ENCODE peak calls at places on chromosomes 11 and 22, in eight cellular contexts. One of them, this sample, is unnamed.

GRCh38 chr11:125110996-125111340 is 458 bp downstream of the TMEM218 start:
- DNase-seq in stimulated activated naive B cell treated with anti-CD40 and anti-IgM and Interleukin-4, amounts not matched to agents 10 μg/mL and 1 μg/mL and 100 μg/mL, for 72 hours: no peak
- DNase-seq in cerebellum: peak
- DNase-seq in left colon: no peak
- DNase-seq in stimulated activated effector memory CD8-positive, alpha-beta T cell treated with anti-CD3 and anti-CD28 coated beads, Interleukin-12 subunit alpha, Interleukin-12 subunit beta, amount 100 ng/mL, for 72 hours: no peak
- DNase-seq in fibroblast of villous mesenchyme: no peak
- DNase-seq in GM12878: no peak
- DNase-seq in iPS-NIHi11: peak
- DNase-seq in this sample: no peak

GRCh38 chr11:35747638-35748037 is 85.1 kb downstream of the TRIM44 start:
- DNase-seq in stimulated activated effector memory CD8-positive, alpha-beta T cell treated with anti-CD3 and anti-CD28 coated beads, Interleukin-12 subunit alpha, Interleukin-12 subunit beta, amount 100 ng/mL, for 72 hours: no peak
- DNase-seq in cerebellum: peak
- DNase-seq in fibroblast of villous mesenchyme: no peak
- DNase-seq in left colon: no peak
- DNase-seq in stimulated activated naive B cell treated with anti-CD40 and anti-IgM and Interleukin-4, amounts not matched to agents 10 μg/mL and 1 μg/mL and 100 μg/mL, for 72 hours: no peak
- DNase-seq in GM12878: no peak
- DNase-seq in iPS-NIHi11: no peak
- DNase-seq in this sample: no peak

GRCh38 chr11:19711911-19712280 is 741 bp upstream of the NAV2 start:
- DNase-seq in GM12878: no peak
- DNase-seq in cerebellum: peak
- DNase-seq in stimulated activated effector memory CD8-positive, alpha-beta T cell treated with anti-CD3 and anti-CD28 coated beads, Interleukin-12 subunit alpha, Interleukin-12 subunit beta, amount 100 ng/mL, for 72 hours: peak
- DNase-seq in iPS-NIHi11: peak
- DNase-seq in stimulated activated naive B cell treated with anti-CD40 and anti-IgM and Interleukin-4, amounts not matched to agents 10 μg/mL and 1 μg/mL and 100 μg/mL, for 72 hours: no peak
- DNase-seq in fibroblast of villous mesenchyme: no peak
- DNase-seq in left colon: no peak
- DNase-seq in this sample: no peak

GRCh38 chr11:134915212-134915611 is 503.2 kb upstream of the B3GAT1 start:
- DNase-seq in cerebellum: no peak
- DNase-seq in left colon: peak
- DNase-seq in stimulated activated naive B cell treated with anti-CD40 and anti-IgM and Interleukin-4, amounts not matched to agents 10 μg/mL and 1 μg/mL and 100 μg/mL, for 72 hours: no peak
- DNase-seq in GM12878: no peak
- DNase-seq in iPS-NIHi11: no peak
- DNase-seq in fibroblast of villous mesenchyme: no peak
- DNase-seq in stimulated activated effector memory CD8-positive, alpha-beta T cell treated with anti-CD3 and anti-CD28 coated beads, Interleukin-12 subunit alpha, Interleukin-12 subunit beta, amount 100 ng/mL, for 72 hours: no peak
- DNase-seq in this sample: no peak

GRCh38 chr11:78424334-78425270 is 7.0 kb upstream of the GAB2 start:
- DNase-seq in iPS-NIHi11: no peak
- DNase-seq in cerebellum: no peak
- DNase-seq in fibroblast of villous mesenchyme: peak
- DNase-seq in GM12878: peak
- DNase-seq in left colon: no peak
- DNase-seq in stimulated activated naive B cell treated with anti-CD40 and anti-IgM and Interleukin-4, amounts not matched to agents 10 μg/mL and 1 μg/mL and 100 μg/mL, for 72 hours: peak
- DNase-seq in stimulated activated effector memory CD8-positive, alpha-beta T cell treated with anti-CD3 and anti-CD28 coated beads, Interleukin-12 subunit alpha, Interleukin-12 subunit beta, amount 100 ng/mL, for 72 hours: no peak
- DNase-seq in this sample: no peak

GRCh38 chr22:39252461-39253391 is 7.9 kb upstream of the PDGFB start:
- DNase-seq in stimulated activated naive B cell treated with anti-CD40 and anti-IgM and Interleukin-4, amounts not matched to agents 10 μg/mL and 1 μg/mL and 100 μg/mL, for 72 hours: no peak
- DNase-seq in left colon: no peak
- DNase-seq in iPS-NIHi11: peak
- DNase-seq in fibroblast of villous mesenchyme: no peak
- DNase-seq in GM12878: no peak
- DNase-seq in stimulated activated effector memory CD8-positive, alpha-beta T cell treated with anti-CD3 and anti-CD28 coated beads, Interleukin-12 subunit alpha, Interleukin-12 subunit beta, amount 100 ng/mL, for 72 hours: peak
- DNase-seq in cerebellum: no peak
- DNase-seq in this sample: no peak

GRCh38 chr11:66081505-66081904 is 11.4 kb downstream of the PACS1 start:
- DNase-seq in stimulated activated effector memory CD8-positive, alpha-beta T cell treated with anti-CD3 and anti-CD28 coated beads, Interleukin-12 subunit alpha, Interleukin-12 subunit beta, amount 100 ng/mL, for 72 hours: peak
- DNase-seq in cerebellum: peak
- DNase-seq in iPS-NIHi11: peak
- DNase-seq in stimulated activated naive B cell treated with anti-CD40 and anti-IgM and Interleukin-4, amounts not matched to agents 10 μg/mL and 1 μg/mL and 100 μg/mL, for 72 hours: peak
- DNase-seq in left colon: peak
- DNase-seq in fibroblast of villous mesenchyme: peak
- DNase-seq in GM12878: no peak
- DNase-seq in this sample: no peak

GRCh38 chr11:122229611-122230386 is 113.8 kb upstream of the BLID start:
- DNase-seq in fibroblast of villous mesenchyme: no peak
- DNase-seq in GM12878: no peak
- DNase-seq in cerebellum: no peak
- DNase-seq in stimulated activated naive B cell treated with anti-CD40 and anti-IgM and Interleukin-4, amounts not matched to agents 10 μg/mL and 1 μg/mL and 100 μg/mL, for 72 hours: no peak
- DNase-seq in iPS-NIHi11: peak
- DNase-seq in stimulated activated effector memory CD8-positive, alpha-beta T cell treated with anti-CD3 and anti-CD28 coated beads, Interleukin-12 subunit alpha, Interleukin-12 subunit beta, amount 100 ng/mL, for 72 hours: no peak
- DNase-seq in left colon: no peak
- DNase-seq in this sample: no peak

GRCh38 chr11:66962247-66962646 is 4.1 kb upstream of the PC start:
- DNase-seq in left colon: no peak
- DNase-seq in cerebellum: no peak
- DNase-seq in GM12878: no peak
- DNase-seq in fibroblast of villous mesenchyme: no peak
- DNase-seq in stimulated activated effector memory CD8-positive, alpha-beta T cell treated with anti-CD3 and anti-CD28 coated beads, Interleukin-12 subunit alpha, Interleukin-12 subunit beta, amount 100 ng/mL, for 72 hours: no peak
- DNase-seq in stimulated activated naive B cell treated with anti-CD40 and anti-IgM and Interleukin-4, amounts not matched to agents 10 μg/mL and 1 μg/mL and 100 μg/mL, for 72 hours: no peak
- DNase-seq in iPS-NIHi11: no peak
- DNase-seq in this sample: no peak

GRCh38 chr11:115497303-115497702 is 6.9 kb downstream of the CADM1 start:
- DNase-seq in left colon: no peak
- DNase-seq in cerebellum: no peak
- DNase-seq in fibroblast of villous mesenchyme: peak
- DNase-seq in stimulated activated effector memory CD8-positive, alpha-beta T cell treated with anti-CD3 and anti-CD28 coated beads, Interleukin-12 subunit alpha, Interleukin-12 subunit beta, amount 100 ng/mL, for 72 hours: no peak
- DNase-seq in stimulated activated naive B cell treated with anti-CD40 and anti-IgM and Interleukin-4, amounts not matched to agents 10 μg/mL and 1 μg/mL and 100 μg/mL, for 72 hours: no peak
- DNase-seq in iPS-NIHi11: no peak
- DNase-seq in GM12878: peak
- DNase-seq in this sample: no peak

GRCh38 chr22:43060213-43060612 is 29.0 kb downstream of the TTLL1 start:
- DNase-seq in stimulated activated naive B cell treated with anti-CD40 and anti-IgM and Interleukin-4, amounts not matched to agents 10 μg/mL and 1 μg/mL and 100 μg/mL, for 72 hours: peak
- DNase-seq in GM12878: no peak
- DNase-seq in left colon: no peak
- DNase-seq in cerebellum: no peak
- DNase-seq in stimulated activated effector memory CD8-positive, alpha-beta T cell treated with anti-CD3 and anti-CD28 coated beads, Interleukin-12 subunit alpha, Interleukin-12 subunit beta, amount 100 ng/mL, for 72 hours: peak
- DNase-seq in fibroblast of villous mesenchyme: peak
- DNase-seq in iPS-NIHi11: peak
- DNase-seq in this sample: peak

GRCh38 chr11:17845431-17845881 is 110.9 kb downstream of the KCNC1 start:
- DNase-seq in cerebellum: no peak
- DNase-seq in GM12878: no peak
- DNase-seq in left colon: no peak
- DNase-seq in iPS-NIHi11: no peak
- DNase-seq in stimulated activated effector memory CD8-positive, alpha-beta T cell treated with anti-CD3 and anti-CD28 coated beads, Interleukin-12 subunit alpha, Interleukin-12 subunit beta, amount 100 ng/mL, for 72 hours: no peak
- DNase-seq in stimulated activated naive B cell treated with anti-CD40 and anti-IgM and Interleukin-4, amounts not matched to agents 10 μg/mL and 1 μg/mL and 100 μg/mL, for 72 hours: no peak
- DNase-seq in fibroblast of villous mesenchyme: peak
- DNase-seq in this sample: no peak

GRCh38 chr11:114315749-114316368 is 19.7 kb downstream of the NNMT start:
- DNase-seq in left colon: peak
- DNase-seq in cerebellum: no peak
- DNase-seq in stimulated activated naive B cell treated with anti-CD40 and anti-IgM and Interleukin-4, amounts not matched to agents 10 μg/mL and 1 μg/mL and 100 μg/mL, for 72 hours: no peak
- DNase-seq in stimulated activated effector memory CD8-positive, alpha-beta T cell treated with anti-CD3 and anti-CD28 coated beads, Interleukin-12 subunit alpha, Interleukin-12 subunit beta, amount 100 ng/mL, for 72 hours: no peak
- DNase-seq in iPS-NIHi11: no peak
- DNase-seq in GM12878: no peak
- DNase-seq in fibroblast of villous mesenchyme: peak
- DNase-seq in this sample: peak

GRCh38 chr11:17831883-17832282 is 97.3 kb downstream of the KCNC1 start:
- DNase-seq in left colon: no peak
- DNase-seq in fibroblast of villous mesenchyme: no peak
- DNase-seq in cerebellum: no peak
- DNase-seq in iPS-NIHi11: no peak
- DNase-seq in GM12878: no peak
- DNase-seq in stimulated activated effector memory CD8-positive, alpha-beta T cell treated with anti-CD3 and anti-CD28 coated beads, Interleukin-12 subunit alpha, Interleukin-12 subunit beta, amount 100 ng/mL, for 72 hours: no peak
- DNase-seq in stimulated activated naive B cell treated with anti-CD40 and anti-IgM and Interleukin-4, amounts not matched to agents 10 μg/mL and 1 μg/mL and 100 μg/mL, for 72 hours: no peak
- DNase-seq in this sample: no peak

GRCh38 chr22:19705181-19705934 is 8.9 kb upstream of the SEPTIN5 start:
- DNase-seq in stimulated activated naive B cell treated with anti-CD40 and anti-IgM and Interleukin-4, amounts not matched to agents 10 μg/mL and 1 μg/mL and 100 μg/mL, for 72 hours: no peak
- DNase-seq in iPS-NIHi11: peak
- DNase-seq in cerebellum: no peak
- DNase-seq in fibroblast of villous mesenchyme: no peak
- DNase-seq in stimulated activated effector memory CD8-positive, alpha-beta T cell treated with anti-CD3 and anti-CD28 coated beads, Interleukin-12 subunit alpha, Interleukin-12 subunit beta, amount 100 ng/mL, for 72 hours: no peak
- DNase-seq in left colon: no peak
- DNase-seq in GM12878: no peak
- DNase-seq in this sample: no peak

GRCh38 chr22:43136255-43136654 is 6.9 kb downstream of the MCAT start:
- DNase-seq in iPS-NIHi11: peak
- DNase-seq in stimulated activated effector memory CD8-positive, alpha-beta T cell treated with anti-CD3 and anti-CD28 coated beads, Interleukin-12 subunit alpha, Interleukin-12 subunit beta, amount 100 ng/mL, for 72 hours: peak
- DNase-seq in cerebellum: no peak
- DNase-seq in GM12878: no peak
- DNase-seq in stimulated activated naive B cell treated with anti-CD40 and anti-IgM and Interleukin-4, amounts not matched to agents 10 μg/mL and 1 μg/mL and 100 μg/mL, for 72 hours: no peak
- DNase-seq in fibroblast of villous mesenchyme: peak
- DNase-seq in left colon: no peak
- DNase-seq in this sample: peak

GRCh38 chr22:50694099-50694498 is 21.5 kb downstream of the SHANK3 start:
- DNase-seq in fibroblast of villous mesenchyme: peak
- DNase-seq in cerebellum: no peak
- DNase-seq in stimulated activated naive B cell treated with anti-CD40 and anti-IgM and Interleukin-4, amounts not matched to agents 10 μg/mL and 1 μg/mL and 100 μg/mL, for 72 hours: no peak
- DNase-seq in GM12878: no peak
- DNase-seq in iPS-NIHi11: no peak
- DNase-seq in stimulated activated effector memory CD8-positive, alpha-beta T cell treated with anti-CD3 and anti-CD28 coated beads, Interleukin-12 subunit alpha, Interleukin-12 subunit beta, amount 100 ng/mL, for 72 hours: no peak
- DNase-seq in left colon: peak
- DNase-seq in this sample: peak

GRCh38 chr22:19495562-19496323 is 16.0 kb downstream of the CDC45 start:
- DNase-seq in stimulated activated naive B cell treated with anti-CD40 and anti-IgM and Interleukin-4, amounts not matched to agents 10 μg/mL and 1 μg/mL and 100 μg/mL, for 72 hours: no peak
- DNase-seq in left colon: no peak
- DNase-seq in stimulated activated effector memory CD8-positive, alpha-beta T cell treated with anti-CD3 and anti-CD28 coated beads, Interleukin-12 subunit alpha, Interleukin-12 subunit beta, amount 100 ng/mL, for 72 hours: no peak
- DNase-seq in fibroblast of villous mesenchyme: peak
- DNase-seq in GM12878: no peak
- DNase-seq in cerebellum: no peak
- DNase-seq in iPS-NIHi11: no peak
- DNase-seq in this sample: no peak

GRCh38 chr11:11010624-11011127 is 152.8 kb upstream of the ZBED5 start:
- DNase-seq in stimulated activated effector memory CD8-positive, alpha-beta T cell treated with anti-CD3 and anti-CD28 coated beads, Interleukin-12 subunit alpha, Interleukin-12 subunit beta, amount 100 ng/mL, for 72 hours: no peak
- DNase-seq in left colon: peak
- DNase-seq in GM12878: no peak
- DNase-seq in iPS-NIHi11: peak
- DNase-seq in stimulated activated naive B cell treated with anti-CD40 and anti-IgM and Interleukin-4, amounts not matched to agents 10 μg/mL and 1 μg/mL and 100 μg/mL, for 72 hours: no peak
- DNase-seq in cerebellum: no peak
- DNase-seq in fibroblast of villous mesenchyme: peak
- DNase-seq in this sample: no peak

GRCh38 chr11:94681140-94681539 is 87.0 kb upstream of the AMOTL1 start:
- DNase-seq in cerebellum: no peak
- DNase-seq in iPS-NIHi11: no peak
- DNase-seq in GM12878: no peak
- DNase-seq in left colon: no peak
- DNase-seq in stimulated activated naive B cell treated with anti-CD40 and anti-IgM and Interleukin-4, amounts not matched to agents 10 μg/mL and 1 μg/mL and 100 μg/mL, for 72 hours: no peak
- DNase-seq in stimulated activated effector memory CD8-positive, alpha-beta T cell treated with anti-CD3 and anti-CD28 coated beads, Interleukin-12 subunit alpha, Interleukin-12 subunit beta, amount 100 ng/mL, for 72 hours: no peak
- DNase-seq in fibroblast of villous mesenchyme: no peak
- DNase-seq in this sample: no peak

GRCh38 chr11:1194231-1194976 is 28.5 kb upstream of the MUC5B start:
- DNase-seq in GM12878: no peak
- DNase-seq in iPS-NIHi11: peak
- DNase-seq in fibroblast of villous mesenchyme: no peak
- DNase-seq in stimulated activated effector memory CD8-positive, alpha-beta T cell treated with anti-CD3 and anti-CD28 coated beads, Interleukin-12 subunit alpha, Interleukin-12 subunit beta, amount 100 ng/mL, for 72 hours: no peak
- DNase-seq in stimulated activated naive B cell treated with anti-CD40 and anti-IgM and Interleukin-4, amounts not matched to agents 10 μg/mL and 1 μg/mL and 100 μg/mL, for 72 hours: no peak
- DNase-seq in left colon: peak
- DNase-seq in cerebellum: no peak
- DNase-seq in this sample: no peak

GRCh38 chr11:116696381-116696941 is 76.3 kb downstream of the BUD13 start:
- DNase-seq in stimulated activated effector memory CD8-positive, alpha-beta T cell treated with anti-CD3 and anti-CD28 coated beads, Interleukin-12 subunit alpha, Interleukin-12 subunit beta, amount 100 ng/mL, for 72 hours: no peak
- DNase-seq in GM12878: no peak
- DNase-seq in iPS-NIHi11: peak
- DNase-seq in stimulated activated naive B cell treated with anti-CD40 and anti-IgM and Interleukin-4, amounts not matched to agents 10 μg/mL and 1 μg/mL and 100 μg/mL, for 72 hours: no peak
- DNase-seq in fibroblast of villous mesenchyme: no peak
- DNase-seq in cerebellum: no peak
- DNase-seq in left colon: no peak
- DNase-seq in this sample: peak

GRCh38 chr11:117827521-117828511 is 3.3 kb upstream of the FXYD2 start:
- DNase-seq in iPS-NIHi11: no peak
- DNase-seq in stimulated activated effector memory CD8-positive, alpha-beta T cell treated with anti-CD3 and anti-CD28 coated beads, Interleukin-12 subunit alpha, Interleukin-12 subunit beta, amount 100 ng/mL, for 72 hours: no peak
- DNase-seq in cerebellum: no peak
- DNase-seq in stimulated activated naive B cell treated with anti-CD40 and anti-IgM and Interleukin-4, amounts not matched to agents 10 μg/mL and 1 μg/mL and 100 μg/mL, for 72 hours: no peak
- DNase-seq in left colon: peak
- DNase-seq in fibroblast of villous mesenchyme: no peak
- DNase-seq in GM12878: no peak
- DNase-seq in this sample: no peak

GRCh38 chr11:128619540-128620305 is 32.4 kb upstream of the ETS1 start:
- DNase-seq in stimulated activated effector memory CD8-positive, alpha-beta T cell treated with anti-CD3 and anti-CD28 coated beads, Interleukin-12 subunit alpha, Interleukin-12 subunit beta, amount 100 ng/mL, for 72 hours: peak
- DNase-seq in cerebellum: no peak
- DNase-seq in iPS-NIHi11: no peak
- DNase-seq in GM12878: no peak
- DNase-seq in left colon: no peak
- DNase-seq in stimulated activated naive B cell treated with anti-CD40 and anti-IgM and Interleukin-4, amounts not matched to agents 10 μg/mL and 1 μg/mL and 100 μg/mL, for 72 hours: no peak
- DNase-seq in fibroblast of villous mesenchyme: no peak
- DNase-seq in this sample: no peak

GRCh38 chr11:6911946-6912345 is 8.9 kb upstream of the OR2D3 start:
- DNase-seq in left colon: no peak
- DNase-seq in fibroblast of villous mesenchyme: no peak
- DNase-seq in iPS-NIHi11: no peak
- DNase-seq in cerebellum: no peak
- DNase-seq in stimulated activated naive B cell treated with anti-CD40 and anti-IgM and Interleukin-4, amounts not matched to agents 10 μg/mL and 1 μg/mL and 100 μg/mL, for 72 hours: no peak
- DNase-seq in stimulated activated effector memory CD8-positive, alpha-beta T cell treated with anti-CD3 and anti-CD28 coated beads, Interleukin-12 subunit alpha, Interleukin-12 subunit beta, amount 100 ng/mL, for 72 hours: no peak
- DNase-seq in GM12878: no peak
- DNase-seq in this sample: peak

GRCh38 chr22:49022816-49023160 is 804.9 kb downstream of the BRD1 start:
- DNase-seq in left colon: no peak
- DNase-seq in cerebellum: no peak
- DNase-seq in GM12878: no peak
- DNase-seq in fibroblast of villous mesenchyme: no peak
- DNase-seq in stimulated activated naive B cell treated with anti-CD40 and anti-IgM and Interleukin-4, amounts not matched to agents 10 μg/mL and 1 μg/mL and 100 μg/mL, for 72 hours: no peak
- DNase-seq in iPS-NIHi11: no peak
- DNase-seq in stimulated activated effector memory CD8-positive, alpha-beta T cell treated with anti-CD3 and anti-CD28 coated beads, Interleukin-12 subunit alpha, Interleukin-12 subunit beta, amount 100 ng/mL, for 72 hours: no peak
- DNase-seq in this sample: no peak

GRCh38 chr22:27668828-27669797 is 132.4 kb downstream of the MN1 start:
- DNase-seq in stimulated activated effector memory CD8-positive, alpha-beta T cell treated with anti-CD3 and anti-CD28 coated beads, Interleukin-12 subunit alpha, Interleukin-12 subunit beta, amount 100 ng/mL, for 72 hours: no peak
- DNase-seq in cerebellum: no peak
- DNase-seq in GM12878: no peak
- DNase-seq in iPS-NIHi11: no peak
- DNase-seq in stimulated activated naive B cell treated with anti-CD40 and anti-IgM and Interleukin-4, amounts not matched to agents 10 μg/mL and 1 μg/mL and 100 μg/mL, for 72 hours: no peak
- DNase-seq in fibroblast of villous mesenchyme: peak
- DNase-seq in left colon: peak
- DNase-seq in this sample: peak

GRCh38 chr11:104964247-104964646 is 4.1 kb downstream of the CASP4 start:
- DNase-seq in cerebellum: no peak
- DNase-seq in stimulated activated naive B cell treated with anti-CD40 and anti-IgM and Interleukin-4, amounts not matched to agents 10 μg/mL and 1 μg/mL and 100 μg/mL, for 72 hours: no peak
- DNase-seq in fibroblast of villous mesenchyme: no peak
- DNase-seq in stimulated activated effector memory CD8-positive, alpha-beta T cell treated with anti-CD3 and anti-CD28 coated beads, Interleukin-12 subunit alpha, Interleukin-12 subunit beta, amount 100 ng/mL, for 72 hours: no peak
- DNase-seq in GM12878: no peak
- DNase-seq in iPS-NIHi11: no peak
- DNase-seq in left colon: no peak
- DNase-seq in this sample: no peak

GRCh38 chr11:125070699-125071254 is 7.7 kb downstream of the SLC37A2 start:
- DNase-seq in fibroblast of villous mesenchyme: peak
- DNase-seq in iPS-NIHi11: no peak
- DNase-seq in GM12878: peak
- DNase-seq in stimulated activated effector memory CD8-positive, alpha-beta T cell treated with anti-CD3 and anti-CD28 coated beads, Interleukin-12 subunit alpha, Interleukin-12 subunit beta, amount 100 ng/mL, for 72 hours: peak
- DNase-seq in left colon: peak
- DNase-seq in stimulated activated naive B cell treated with anti-CD40 and anti-IgM and Interleukin-4, amounts not matched to agents 10 μg/mL and 1 μg/mL and 100 μg/mL, for 72 hours: peak
- DNase-seq in cerebellum: no peak
- DNase-seq in this sample: no peak

GRCh38 chr11:42996742-42997307 is 315.0 kb upstream of the API5 start:
- DNase-seq in fibroblast of villous mesenchyme: no peak
- DNase-seq in stimulated activated naive B cell treated with anti-CD40 and anti-IgM and Interleukin-4, amounts not matched to agents 10 μg/mL and 1 μg/mL and 100 μg/mL, for 72 hours: no peak
- DNase-seq in cerebellum: no peak
- DNase-seq in iPS-NIHi11: no peak
- DNase-seq in GM12878: no peak
- DNase-seq in left colon: no peak
- DNase-seq in stimulated activated effector memory CD8-positive, alpha-beta T cell treated with anti-CD3 and anti-CD28 coated beads, Interleukin-12 subunit alpha, Interleukin-12 subunit beta, amount 100 ng/mL, for 72 hours: no peak
- DNase-seq in this sample: no peak

GRCh38 chr11:7077101-7077500 is 11.7 kb upstream of the RBMXL2 start:
- DNase-seq in GM12878: no peak
- DNase-seq in stimulated activated naive B cell treated with anti-CD40 and anti-IgM and Interleukin-4, amounts not matched to agents 10 μg/mL and 1 μg/mL and 100 μg/mL, for 72 hours: no peak
- DNase-seq in stimulated activated effector memory CD8-positive, alpha-beta T cell treated with anti-CD3 and anti-CD28 coated beads, Interleukin-12 subunit alpha, Interleukin-12 subunit beta, amount 100 ng/mL, for 72 hours: no peak
- DNase-seq in iPS-NIHi11: peak
- DNase-seq in left colon: no peak
- DNase-seq in fibroblast of villous mesenchyme: no peak
- DNase-seq in cerebellum: no peak
- DNase-seq in this sample: peak

GRCh38 chr11:120386318-120386717 is 50.1 kb downstream of the ARHGEF12 start:
- DNase-seq in iPS-NIHi11: no peak
- DNase-seq in GM12878: no peak
- DNase-seq in cerebellum: no peak
- DNase-seq in left colon: no peak
- DNase-seq in stimulated activated effector memory CD8-positive, alpha-beta T cell treated with anti-CD3 and anti-CD28 coated beads, Interleukin-12 subunit alpha, Interleukin-12 subunit beta, amount 100 ng/mL, for 72 hours: no peak
- DNase-seq in stimulated activated naive B cell treated with anti-CD40 and anti-IgM and Interleukin-4, amounts not matched to agents 10 μg/mL and 1 μg/mL and 100 μg/mL, for 72 hours: no peak
- DNase-seq in fibroblast of villous mesenchyme: no peak
- DNase-seq in this sample: no peak

GRCh38 chr22:46500201-46500600 is 37.2 kb downstream of the CELSR1 start:
- DNase-seq in GM12878: no peak
- DNase-seq in fibroblast of villous mesenchyme: no peak
- DNase-seq in stimulated activated naive B cell treated with anti-CD40 and anti-IgM and Interleukin-4, amounts not matched to agents 10 μg/mL and 1 μg/mL and 100 μg/mL, for 72 hours: no peak
- DNase-seq in iPS-NIHi11: peak
- DNase-seq in stimulated activated effector memory CD8-positive, alpha-beta T cell treated with anti-CD3 and anti-CD28 coated beads, Interleukin-12 subunit alpha, Interleukin-12 subunit beta, amount 100 ng/mL, for 72 hours: no peak
- DNase-seq in left colon: no peak
- DNase-seq in cerebellum: no peak
- DNase-seq in this sample: peak

GRCh38 chr11:68963779-68964178 is 17.0 kb downstream of the MRGPRD start:
- DNase-seq in left colon: no peak
- DNase-seq in stimulated activated naive B cell treated with anti-CD40 and anti-IgM and Interleukin-4, amounts not matched to agents 10 μg/mL and 1 μg/mL and 100 μg/mL, for 72 hours: no peak
- DNase-seq in GM12878: no peak
- DNase-seq in cerebellum: peak
- DNase-seq in iPS-NIHi11: no peak
- DNase-seq in fibroblast of villous mesenchyme: no peak
- DNase-seq in stimulated activated effector memory CD8-positive, alpha-beta T cell treated with anti-CD3 and anti-CD28 coated beads, Interleukin-12 subunit alpha, Interleukin-12 subunit beta, amount 100 ng/mL, for 72 hours: no peak
- DNase-seq in this sample: no peak